ENCODE peak calls at places on chromosomes 6 and 20, in ten cellular contexts. H is nucleus accumbens; E is T-helper 17 cell; F is iris pigment epithelial cell; W is stimulated activated CD4-positive, alpha-beta T cell treated with anti-CD3 and anti-CD28 coated beads, Interleukin-12 subunit alpha, Interleukin-12 subunit beta, amount 100 ng/mL, for 48 hours; B is neural crest cell; C is AG08396; A is H9; O is central memory CD4-positive, alpha-beta T cell; P is H1. T is an unnamed sample.

GRCh38 chr20:45041464-45042337 is 59.2 kb downstream of the KCNS1 start:
- DNase-seq in H (no peak), E (no peak), F (peak), W (no peak), B (no peak), C (no peak), A (peak), O (no peak), P (no peak), T (peak)

GRCh38 chr6:16850332-16851022 is 89.2 kb upstream of the ATXN1 start:
- DNase-seq in H (no peak), E (no peak), F (no peak), W (no peak), B (no peak), C (no peak), A (no peak), O (no peak), P (no peak), T (no peak)

GRCh38 chr6:137849076-137849708 is 17.9 kb upstream of the TNFAIP3 start:
- DNase-seq in H (no peak), E (no peak), F (no peak), W (no peak), B (no peak), C (no peak), A (no peak), O (no peak), P (no peak), T (no peak)

GRCh38 chr6:169864148-169865030 is 113.0 kb downstream of the ERMARD start:
- DNase-seq in H (no peak), E (no peak), F (no peak), W (no peak), B (no peak), C (no peak), A (no peak), O (no peak), P (no peak), T (no peak)

GRCh38 chr20:41573955-41574354 is 44.2 kb downstream of the CHD6 start:
- DNase-seq in H (no peak), E (no peak), F (no peak), W (no peak), B (no peak), C (no peak), A (no peak), O (no peak), P (no peak), T (no peak)

GRCh38 chr6:64908104-64908503 is 798.9 kb downstream of the EYS start:
- DNase-seq in H (no peak), E (no peak), F (no peak), W (no peak), B (no peak), C (no peak), A (no peak), O (no peak), P (no peak), T (no peak)

GRCh38 chr6:29796026-29796425 is 31.6 kb upstream of the HLA-G start:
- DNase-seq in H (no peak), E (no peak), F (no peak), W (no peak), B (no peak), C (no peak), A (no peak), O (no peak), P (no peak), T (no peak)

GRCh38 chr6:133503330-133503729 is 262.2 kb downstream of the EYA4 start:
- DNase-seq in H (no peak), E (no peak), F (peak), W (no peak), B (no peak), C (no peak), A (no peak), O (no peak), P (no peak), T (no peak)

GRCh38 chr6:166004491-166005275 is 163.0 kb downstream of the TBXT start:
- DNase-seq in H (no peak), E (no peak), F (no peak), W (no peak), B (no peak), C (no peak), A (no peak), O (no peak), P (no peak), T (no peak)

GRCh38 chr20:17710379-17711305 is 10.9 kb downstream of the BANF2 start:
- DNase-seq in H (no peak), E (no peak), F (peak), W (no peak), B (no peak), C (no peak), A (no peak), O (no peak), P (no peak), T (no peak)

T was measured in HTR-8/SVneo.